ENCODE peak calls at places on chromosomes 13 and 19, in nine cellular contexts. P, Y, X, Z, Q, T, E, G and W are unnamed samples.

GRCh38 chr13:106762711-106763110 is 194.8 kb upstream of the ARGLU1 start:
- DNase-seq in P (no peak), Y (no peak), X (no peak), Z (no peak), Q (no peak), T (no peak), E (no peak), G (no peak), W (no peak)

GRCh38 chr19:44712864-44713515 is 14.0 kb downstream of the CEACAM16 start:
- DNase-seq in P (no peak), Y (no peak), X (no peak), Z (peak; percentile 60), Q (no peak), T (no peak), E (no peak), G (no peak), W (no peak)

GRCh38 chr13:21371011-21371410 is 88.1 kb downstream of the ZDHHC20 start:
- DNase-seq in P (no peak), Y (no peak), X (no peak), Z (no peak), Q (no peak), T (no peak), E (no peak), G (no peak), W (no peak)

GRCh38 chr19:16698914-16699313 is 20.7 kb upstream of the NWD1 start:
- DNase-seq in P (no peak), Y (no peak), X (no peak), Z (no peak), Q (no peak), T (no peak), E (no peak), G (no peak), W (no peak)

GRCh38 chr13:76875256-76875655 is 10.9 kb downstream of the KCTD12 start:
- DNase-seq in P (no peak), Y (no peak), X (no peak), Z (no peak), Q (no peak), T (no peak), E (no peak), G (no peak), W (no peak)

GRCh38 chr19:46218160-46218559 is 11.4 kb upstream of the IGFL1 start:
- DNase-seq in P (no peak), Y (no peak), X (no peak), Z (peak; percentile 76), Q (peak; percentile 16), T (no peak), E (peak; percentile 39), G (no peak), W (no peak)

GRCh38 chr13:72760189-72760588 is 21.5 kb downstream of the DIS3 start:
- DNase-seq in P (no peak), Y (no peak), X (no peak), Z (no peak), Q (no peak), T (no peak), E (no peak), G (no peak), W (no peak)

GRCh38 chr13:43838909-43839308 is 40.6 kb downstream of the CCDC122 start:
- DNase-seq in P (no peak), Y (no peak), X (no peak), Z (no peak), Q (peak; percentile 76), T (no peak), E (no peak), G (no peak), W (no peak)

GRCh38 chr19:19550454-19550842 is 12.4 kb downstream of the CILP2 start:
- DNase-seq in P (no peak), Y (no peak), X (no peak), Z (no peak), Q (peak; percentile 39), T (no peak), E (no peak), G (no peak), W (no peak)

GRCh38 chr19:34387446-34387810 is 16.8 kb upstream of the PDCD2L start:
- DNase-seq in P (no peak), Y (no peak), X (no peak), Z (no peak), Q (no peak), T (no peak), E (no peak), G (no peak), W (no peak)

GRCh38 chr19:57305056-57305455 is 15.2 kb upstream of the ZNF543 start:
- DNase-seq in P (no peak), Y (no peak), X (no peak), Z (no peak), Q (no peak), T (no peak), E (no peak), G (no peak), W (no peak)

GRCh38 chr19:10431254-10431942 is 11.1 kb downstream of the PDE4A start:
- DNase-seq in P (no peak), Y (no peak), X (peak; percentile 37), Z (no peak), Q (peak; percentile 35), T (peak; percentile 31), E (no peak), G (no peak), W (no peak)

GRCh38 chr19:45032421-45032820 is 6.4 kb upstream of the CLASRP start:
- DNase-seq in P (no peak), Y (no peak), X (no peak), Z (no peak), Q (no peak), T (no peak), E (no peak), G (no peak), W (no peak)

GRCh38 chr13:60260440-60260839 is 96.7 kb upstream of the DIAPH3 start:
- DNase-seq in P (no peak), Y (no peak), X (no peak), Z (peak; percentile 22), Q (no peak), T (no peak), E (no peak), G (no peak), W (no peak)

GRCh38 chr19:54203151-54203611 is 2.5 kb downstream of the RPS9 start:
- DNase-seq in P (no peak), Y (no peak), X (no peak), Z (no peak), Q (peak; percentile 49), T (no peak), E (no peak), G (no peak), W (no peak)

GRCh38 chr13:31199527-31199848 is 287 bp upstream of the B3GLCT start:
- DNase-seq in P (no peak), Y (no peak), X (no peak), Z (no peak), Q (no peak), T (no peak), E (no peak), G (no peak), W (no peak)

GRCh38 chr19:2426661-2427322 is 594 bp downstream of the TIMM13 start:
- DNase-seq in P (no peak), Y (peak; percentile 24), X (peak; percentile 43), Z (peak; percentile 78), Q (peak; percentile 41), T (no peak), E (peak; percentile 41), G (no peak), W (peak; percentile 29)

GRCh38 chr13:50537029-50537428 is 306.5 kb downstream of the DLEU7 start:
- DNase-seq in P (no peak), Y (no peak), X (no peak), Z (no peak), Q (no peak), T (no peak), E (no peak), G (no peak), W (no peak)

GRCh38 chr13:37878496-37878895 is 8.9 kb upstream of the TRPC4 start:
- DNase-seq in P (no peak), Y (no peak), X (no peak), Z (no peak), Q (peak; percentile 59), T (no peak), E (no peak), G (no peak), W (no peak)

GRCh38 chr19:42386974-42387707 is 3.0 kb downstream of the CNFN start:
- DNase-seq in P (no peak), Y (peak; percentile 44), X (peak; percentile 62), Z (peak; percentile 93), Q (peak; percentile 36), T (peak; percentile 35), E (peak; percentile 59), G (peak; percentile 73), W (peak; percentile 54)

GRCh38 chr13:97202761-97203160 is 19.4 kb upstream of the MBNL2 start:
- DNase-seq in P (no peak), Y (no peak), X (no peak), Z (no peak), Q (no peak), T (no peak), E (no peak), G (no peak), W (no peak)

GRCh38 chr13:107203146-107203847 is 635.4 kb upstream of the ARGLU1 start:
- DNase-seq in P (no peak), Y (no peak), X (no peak), Z (peak; percentile 67), Q (peak; percentile 20), T (no peak), E (no peak), G (no peak), W (no peak)

GRCh38 chr19:39304185-39304513 is 7.9 kb downstream of the IFNL1 start:
- DNase-seq in P (no peak), Y (no peak), X (no peak), Z (no peak), Q (no peak), T (no peak), E (no peak), G (no peak), W (no peak)

GRCh38 chr19:4695224-4695731 is 25.1 kb upstream of the MYDGF start:
- DNase-seq in P (no peak), Y (no peak), X (no peak), Z (no peak), Q (no peak), T (no peak), E (no peak), G (no peak), W (no peak)

GRCh38 chr19:13173129-13173737 is 23.0 kb downstream of the IER2 start:
- DNase-seq in P (no peak), Y (no peak), X (no peak), Z (no peak), Q (no peak), T (no peak), E (no peak), G (no peak), W (no peak)

GRCh38 chr19:15551183-15552004 is 43.1 kb downstream of the CYP4F22 start:
- DNase-seq in P (no peak), Y (no peak), X (peak; percentile 65), Z (no peak), Q (no peak), T (peak; percentile 42), E (peak; percentile 61), G (no peak), W (peak; percentile 59)

GRCh38 chr19:871446-872265 is 12.2 kb downstream of the CFD start:
- DNase-seq in P (no peak), Y (no peak), X (no peak), Z (no peak), Q (no peak), T (no peak), E (no peak), G (no peak), W (no peak)

GRCh38 chr19:58182577-58182988 is 278 bp upstream of the ZNF274 start:
- DNase-seq in P (no peak), Y (no peak), X (peak; percentile 89), Z (no peak), Q (no peak), T (peak; percentile 79), E (peak; percentile 80), G (no peak), W (peak; percentile 76)

GRCh38 chr13:113275387-113275786 is 21.7 kb upstream of the LAMP1 start:
- DNase-seq in P (no peak), Y (peak; percentile 17), X (peak; percentile 16), Z (peak; percentile 51), Q (peak; percentile 78), T (no peak), E (peak; percentile 19), G (peak; percentile 58), W (no peak)

GRCh38 chr13:99805361-99805760 is 166.2 kb downstream of the ZIC5 start:
- DNase-seq in P (no peak), Y (no peak), X (no peak), Z (peak; percentile 72), Q (no peak), T (no peak), E (no peak), G (no peak), W (no peak)

GRCh38 chr13:74115138-74115537 is 19.1 kb downstream of the KLF12 start:
- DNase-seq in P (no peak), Y (no peak), X (no peak), Z (no peak), Q (peak; percentile 90), T (no peak), E (no peak), G (no peak), W (no peak)